ENCODE peak calls at places on chromosomes 2 and 18, in seven cellular contexts. S, I, N, P, X, R and T are unnamed samples.

GRCh38 chr18:78140294-78140693 is 839.3 kb upstream of the SALL3 start:
- DNase-seq in S (no peak), I (no peak), N (no peak), X (no peak), R (no peak), P (no peak), T (no peak)

GRCh38 chr18:10681581-10682367 is 155.9 kb downstream of the NAPG start:
- DNase-seq in N (no peak), P (no peak), S (no peak), R (no peak), I (no peak), X (no peak), T (no peak)

GRCh38 chr2:127807678-127808353 is 3.2 kb downstream of the WDR33 start:
- DNase-seq in N (no peak), X (no peak), I (no peak), P (no peak), R (no peak), S (no peak), T (no peak)

GRCh38 chr2:132621131-132621875 is 48.7 kb downstream of the LYPD1 start:
- DNase-seq in P (no peak), R (no peak), X (no peak), I (no peak), S (no peak), N (no peak), T (no peak)

GRCh38 chr2:49294225-49294624 is 139.9 kb upstream of the FSHR start:
- DNase-seq in P (no peak), N (no peak), S (no peak), X (no peak), R (no peak), I (no peak), T (no peak)

GRCh38 chr2:39571197-39571731 is 94.5 kb upstream of the TMEM178A start:
- DNase-seq in R (no peak), S (no peak), I (no peak), X (no peak), P (peak; percentile 41), N (no peak), T (no peak)

GRCh38 chr2:38720613-38721241 is 30.4 kb downstream of the SRSF7 start:
- DNase-seq in N (no peak), I (no peak), R (no peak), X (peak; percentile 40), P (no peak), S (peak; percentile 55), T (no peak)

GRCh38 chr2:19933351-19933981 is 31.7 kb upstream of the TTC32 start:
- DNase-seq in P (peak; percentile 74), N (no peak), R (no peak), X (peak; percentile 8), S (no peak), I (no peak), T (peak; percentile 11)

GRCh38 chr18:1149709-1150108 is 245.0 kb downstream of the ADCYAP1 start:
- DNase-seq in R (no peak), S (no peak), I (no peak), X (no peak), P (no peak), N (no peak), T (no peak)

GRCh38 chr2:46942143-46942526 is 26.5 kb upstream of the MCFD2 start:
- DNase-seq in S (peak; percentile 38), X (no peak), N (peak; percentile 42), I (no peak), P (no peak), R (no peak), T (peak; percentile 29)

GRCh38 chr2:143161982-143162837 is 33.0 kb downstream of the ARHGAP15 start:
- DNase-seq in R (peak; percentile 56), X (no peak), I (no peak), N (peak; percentile 21), P (peak; percentile 49), S (peak; percentile 61), T (peak; percentile 81)

GRCh38 chr2:46460241-46460921 is 19.0 kb upstream of the TMEM247 start:
- DNase-seq in N (peak; percentile 38), P (peak; percentile 42), S (peak; percentile 28), R (no peak), I (no peak), X (no peak), T (no peak)

GRCh38 chr2:200486529-200486928 is 23.3 kb downstream of the KCTD18 start:
- DNase-seq in I (no peak), S (no peak), N (no peak), R (no peak), X (no peak), P (no peak), T (no peak)

GRCh38 chr2:128477026-128477820 is 158.6 kb upstream of the HS6ST1 start:
- DNase-seq in X (no peak), R (no peak), P (no peak), N (no peak), S (no peak), I (no peak), T (no peak)

GRCh38 chr2:109247340-109247739 is 118.3 kb downstream of the SH3RF3 start:
- DNase-seq in X (no peak), S (no peak), R (no peak), N (no peak), I (no peak), P (no peak), T (no peak)

GRCh38 chr2:172465417-172466334 is 38.3 kb downstream of the ITGA6 start:
- DNase-seq in N (peak; percentile 67), S (peak; percentile 76), R (no peak), I (no peak), P (peak; percentile 95), X (no peak), T (peak; percentile 86)

GRCh38 chr2:16756831-16757644 is 91.4 kb upstream of the CYRIA start:
- DNase-seq in P (peak; percentile 59), X (peak; percentile 26), N (peak; percentile 79), S (peak; percentile 80), R (peak; percentile 37), I (peak; percentile 59), T (peak; percentile 24)

GRCh38 chr2:53508667-53509066 is 258.9 kb upstream of the CHAC2 start:
- DNase-seq in X (no peak), N (no peak), R (no peak), S (peak; percentile 11), I (no peak), P (no peak), T (peak; percentile 16)

GRCh38 chr2:71928734-71929481 is 218.8 kb downstream of the CYP26B1 start:
- DNase-seq in P (no peak), I (no peak), N (no peak), S (no peak), R (no peak), X (no peak), T (no peak)

GRCh38 chr2:3631851-3632659 is 25.9 kb upstream of the ALLC start:
- DNase-seq in R (no peak), P (no peak), I (no peak), S (no peak), X (no peak), N (no peak), T (no peak)

GRCh38 chr2:39377226-39377939 is 59.7 kb downstream of the MAP4K3 start:
- DNase-seq in X (peak; percentile 81), R (no peak), P (no peak), N (no peak), S (peak; percentile 70), I (no peak), T (no peak)

GRCh38 chr2:41922177-41922576 is 125.6 kb upstream of the PKDCC start:
- DNase-seq in S (peak; percentile 63), X (no peak), P (no peak), N (no peak), R (no peak), I (no peak), T (no peak)

GRCh38 chr18:74249181-74249968 is 42.4 kb downstream of the CYB5A start:
- DNase-seq in P (peak; percentile 84), I (no peak), N (no peak), R (no peak), S (peak; percentile 31), X (no peak), T (no peak)

GRCh38 chr18:36702398-36703010 is 126.3 kb downstream of the TPGS2 start:
- DNase-seq in I (no peak), X (no peak), P (no peak), R (no peak), N (no peak), S (no peak), T (no peak)

GRCh38 chr18:62939925-62940324 is 224.6 kb downstream of the PHLPP1 start:
- DNase-seq in P (no peak), S (no peak), R (no peak), X (no peak), I (no peak), N (no peak), T (no peak)

GRCh38 chr2:146544701-146545100 is 1300.1 kb upstream of the ACVR2A start:
- DNase-seq in X (no peak), S (no peak), I (no peak), P (no peak), N (no peak), R (no peak), T (no peak)
- TF ChIP-seq JUND in X (no peak), S (no peak), I (no peak), P (no peak), N (no peak), R (no peak), T (no peak)

DNA sequence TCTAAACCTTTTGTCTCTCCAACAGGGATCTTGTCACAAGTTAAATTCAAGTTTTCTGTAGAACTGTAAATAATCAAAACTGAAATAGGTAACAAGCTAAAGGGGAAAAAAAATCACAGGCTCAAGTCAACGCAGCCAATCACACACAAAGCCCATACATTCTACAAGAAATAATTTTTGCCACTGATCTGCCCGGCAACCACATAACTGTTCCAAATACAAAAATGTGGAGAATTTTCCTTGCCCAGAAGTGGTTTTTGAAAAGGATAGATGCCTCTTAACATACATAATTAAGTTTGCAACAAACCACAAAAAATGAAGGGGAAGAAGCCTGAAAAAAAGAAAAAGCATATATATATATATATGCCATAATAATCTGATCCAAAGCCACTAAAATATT is 60.3 kb downstream of the FARSB start:
- DNase-seq in S (no peak), I (no peak), X (no peak), R (no peak), N (no peak), P (no peak), T (no peak)
- TF ChIP-seq JUND in S (no peak), I (no peak), X (no peak), R (no peak), N (no peak), P (no peak), T (no peak)

GRCh38 chr2:217331577-217332139 is 471.8 kb upstream of the TNP1 start:
- DNase-seq in S (no peak), R (no peak), N (no peak), P (peak; percentile 99), I (peak; percentile 15), X (no peak), T (peak; percentile 28)
- TF ChIP-seq JUND in S (no peak), R (no peak), N (peak; percentile 75), P (peak; percentile 99), I (no peak), X (no peak), T (peak; percentile 96)

GRCh38 chr18:32771871-32772499 is 838 bp downstream of the KLHL14 start:
- DNase-seq in R (no peak), I (no peak), N (peak; percentile 75), P (no peak), X (no peak), S (no peak), T (no peak)
- TF ChIP-seq JUND in R (no peak), I (no peak), N (no peak), P (no peak), X (no peak), S (no peak), T (no peak)

GRCh38 chr2:136247204-136247990 is 129.4 kb upstream of the CXCR4 start:
- DNase-seq in I (no peak), P (no peak), R (no peak), N (no peak), X (no peak), S (peak; percentile 10), T (no peak)
- TF ChIP-seq JUND in I (no peak), P (no peak), R (no peak), N (no peak), X (no peak), S (no peak), T (no peak)